ENCODE peak calls at places on chromosomes 4 and X, in six cellular contexts. One of them, this sample, is unnamed.
A peak's percentile ranks its signal among the peaks of the same experiment; 100 is the strongest.

GRCh38 chr4:182367153-182367552 is 124.0 kb downstream of the TENM3 start:
- DNase-seq in foreskin fibroblast: no peak
- DNase-seq in GM06990: no peak
- DNase-seq in fibroblast of the aortic adventitia: no peak
- DNase-seq in left ventricle myocardium inferior: no peak
- DNase-seq in WTC11: no peak
- DNase-seq in this sample: no peak

GRCh38 chr4:139559095-139559490 is 3.1 kb upstream of the SETD7 start:
- DNase-seq in left ventricle myocardium inferior: no peak
- DNase-seq in fibroblast of the aortic adventitia: no peak
- DNase-seq in GM06990: no peak
- DNase-seq in WTC11: no peak
- DNase-seq in foreskin fibroblast: no peak
- DNase-seq in this sample: no peak

GRCh38 chr4:76458297-76458696 is 23.3 kb downstream of the SHROOM3 start:
- DNase-seq in GM06990: no peak
- DNase-seq in foreskin fibroblast: no peak
- DNase-seq in fibroblast of the aortic adventitia: peak; percentile 5
- DNase-seq in left ventricle myocardium inferior: no peak
- DNase-seq in WTC11: no peak
- DNase-seq in this sample: no peak

GRCh38 chr4:82372502-82372873 is 1.3 kb downstream of the HNRNPD start:
- DNase-seq in fibroblast of the aortic adventitia: no peak
- DNase-seq in GM06990: no peak
- DNase-seq in WTC11: peak; percentile 27
- DNase-seq in foreskin fibroblast: no peak
- DNase-seq in left ventricle myocardium inferior: no peak
- DNase-seq in this sample: no peak

GRCh38 chrX:123993904-123994635 is 32.6 kb downstream of the STAG2 start:
- DNase-seq in WTC11: no peak
- DNase-seq in left ventricle myocardium inferior: no peak
- DNase-seq in fibroblast of the aortic adventitia: no peak
- DNase-seq in foreskin fibroblast: no peak
- DNase-seq in GM06990: no peak
- DNase-seq in this sample: no peak

GRCh38 chr4:101274888-101275752 is 72.2 kb downstream of the PPP3CA start:
- DNase-seq in foreskin fibroblast: no peak
- DNase-seq in GM06990: no peak
- DNase-seq in fibroblast of the aortic adventitia: peak; percentile 44
- DNase-seq in WTC11: no peak
- DNase-seq in left ventricle myocardium inferior: no peak
- DNase-seq in this sample: no peak

GRCh38 chr4:44071959-44072955 is 376.4 kb downstream of the KCTD8 start:
- DNase-seq in fibroblast of the aortic adventitia: no peak
- DNase-seq in WTC11: no peak
- DNase-seq in GM06990: no peak
- DNase-seq in foreskin fibroblast: no peak
- DNase-seq in left ventricle myocardium inferior: no peak
- DNase-seq in this sample: no peak

GRCh38 chr4:8274772-8275241 is 5.3 kb downstream of the HTRA3 start:
- DNase-seq in fibroblast of the aortic adventitia: peak; percentile 97
- DNase-seq in WTC11: no peak
- DNase-seq in left ventricle myocardium inferior: peak; percentile 90
- DNase-seq in foreskin fibroblast: peak; percentile 98
- DNase-seq in GM06990: no peak
- DNase-seq in this sample: no peak

GRCh38 chrX:48776818-48777439 is 9.5 kb upstream of the GATA1 start:
- DNase-seq in GM06990: no peak
- DNase-seq in WTC11: no peak
- DNase-seq in left ventricle myocardium inferior: no peak
- DNase-seq in foreskin fibroblast: no peak
- DNase-seq in fibroblast of the aortic adventitia: no peak
- DNase-seq in this sample: no peak

GRCh38 chrX:7362111-7362510 is 214.2 kb upstream of the PUDP start:
- DNase-seq in fibroblast of the aortic adventitia: no peak
- DNase-seq in GM06990: no peak
- DNase-seq in left ventricle myocardium inferior: no peak
- DNase-seq in foreskin fibroblast: no peak
- DNase-seq in WTC11: no peak
- DNase-seq in this sample: no peak

GRCh38 chrX:12076046-12076445 is 62.2 kb upstream of the FRMPD4 start:
- DNase-seq in fibroblast of the aortic adventitia: peak; percentile 15
- DNase-seq in left ventricle myocardium inferior: no peak
- DNase-seq in GM06990: no peak
- DNase-seq in WTC11: no peak
- DNase-seq in foreskin fibroblast: peak; percentile 1
- DNase-seq in this sample: no peak

GRCh38 chr4:124727331-124727730 is 14.8 kb upstream of the ANKRD50 start:
- DNase-seq in WTC11: no peak
- DNase-seq in fibroblast of the aortic adventitia: no peak
- DNase-seq in foreskin fibroblast: no peak
- DNase-seq in GM06990: no peak
- DNase-seq in left ventricle myocardium inferior: no peak
- DNase-seq in this sample: no peak

GRCh38 chr4:164748375-164748774 is 5.6 kb upstream of the SMIM31 start:
- DNase-seq in foreskin fibroblast: peak; percentile 1
- DNase-seq in left ventricle myocardium inferior: no peak
- DNase-seq in fibroblast of the aortic adventitia: peak; percentile 50
- DNase-seq in WTC11: no peak
- DNase-seq in GM06990: no peak
- DNase-seq in this sample: peak; percentile 42
- TF ChIP-seq CTCF in foreskin fibroblast: peak; percentile 11
- TF ChIP-seq CTCF in left ventricle myocardium inferior: peak; percentile 38
- TF ChIP-seq CTCF in fibroblast of the aortic adventitia: peak; percentile 37
- TF ChIP-seq CTCF in WTC11: peak; percentile 23
- TF ChIP-seq CTCF in GM06990: peak; percentile 25
- TF ChIP-seq CTCF in this sample: no peak

DNA sequence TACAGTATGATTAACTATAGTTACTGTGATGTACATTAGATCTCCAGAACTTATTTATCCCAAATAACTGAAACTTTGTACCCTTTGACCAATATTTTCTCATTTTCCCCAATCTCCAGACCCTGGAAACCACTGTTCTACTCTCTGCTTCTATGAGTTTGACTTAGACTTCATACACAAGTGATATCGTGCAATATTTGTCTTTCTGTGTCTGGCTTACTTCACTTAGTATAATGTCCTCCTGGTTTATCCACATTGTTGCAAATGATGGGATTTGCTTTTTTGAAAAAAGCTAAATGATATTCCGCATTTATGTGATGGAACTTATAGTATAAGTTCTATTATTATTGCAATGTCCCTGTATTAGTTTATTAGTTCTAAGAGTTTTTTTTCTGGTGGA is 81.8 kb upstream of the SOD3 start:
- DNase-seq in GM06990: no peak
- DNase-seq in fibroblast of the aortic adventitia: no peak
- DNase-seq in foreskin fibroblast: no peak
- DNase-seq in WTC11: no peak
- DNase-seq in left ventricle myocardium inferior: no peak
- DNase-seq in this sample: no peak
- TF ChIP-seq CTCF in GM06990: no peak
- TF ChIP-seq CTCF in fibroblast of the aortic adventitia: no peak
- TF ChIP-seq CTCF in foreskin fibroblast: no peak
- TF ChIP-seq CTCF in WTC11: no peak
- TF ChIP-seq CTCF in left ventricle myocardium inferior: no peak
- TF ChIP-seq CTCF in this sample: no peak

GRCh38 chr4:108783666-108784463 is 21.0 kb upstream of the ETNPPL start:
- DNase-seq in foreskin fibroblast: no peak
- DNase-seq in GM06990: no peak
- DNase-seq in fibroblast of the aortic adventitia: peak; percentile 37
- DNase-seq in left ventricle myocardium inferior: no peak
- DNase-seq in WTC11: no peak
- DNase-seq in this sample: no peak
- TF ChIP-seq CTCF in foreskin fibroblast: peak; percentile 19
- TF ChIP-seq CTCF in GM06990: no peak
- TF ChIP-seq CTCF in fibroblast of the aortic adventitia: peak; percentile 35
- TF ChIP-seq CTCF in left ventricle myocardium inferior: peak; percentile 37
- TF ChIP-seq CTCF in WTC11: no peak
- TF ChIP-seq CTCF in this sample: no peak

GRCh38 chr4:1234296-1234695 is 14.6 kb downstream of the CTBP1 start:
- DNase-seq in WTC11: no peak
- DNase-seq in foreskin fibroblast: peak; percentile 47
- DNase-seq in left ventricle myocardium inferior: peak; percentile 22
- DNase-seq in GM06990: no peak
- DNase-seq in fibroblast of the aortic adventitia: peak; percentile 55
- DNase-seq in this sample: no peak

GRCh38 chr4:1232661-1233621 is 16.0 kb downstream of the CTBP1 start:
- DNase-seq in left ventricle myocardium inferior: peak; percentile 66
- DNase-seq in foreskin fibroblast: no peak
- DNase-seq in GM06990: no peak
- DNase-seq in fibroblast of the aortic adventitia: no peak
- DNase-seq in WTC11: no peak
- DNase-seq in this sample: no peak

GRCh38 chr4:1234811-1235292 is 14.1 kb downstream of the CTBP1 start:
- DNase-seq in foreskin fibroblast: no peak
- DNase-seq in WTC11: no peak
- DNase-seq in fibroblast of the aortic adventitia: no peak
- DNase-seq in GM06990: no peak
- DNase-seq in left ventricle myocardium inferior: peak; percentile 11
- DNase-seq in this sample: no peak

GRCh38 chr4:1235381-1236102 is 13.4 kb downstream of the CTBP1 start:
- DNase-seq in fibroblast of the aortic adventitia: no peak
- DNase-seq in WTC11: no peak
- DNase-seq in foreskin fibroblast: no peak
- DNase-seq in left ventricle myocardium inferior: peak; percentile 9
- DNase-seq in GM06990: no peak
- DNase-seq in this sample: no peak

GRCh38 chr4:1233641-1234277 is 15.2 kb downstream of the CTBP1 start:
- DNase-seq in fibroblast of the aortic adventitia: peak; percentile 44
- DNase-seq in GM06990: no peak
- DNase-seq in left ventricle myocardium inferior: peak; percentile 39
- DNase-seq in WTC11: no peak
- DNase-seq in foreskin fibroblast: peak; percentile 30
- DNase-seq in this sample: no peak
- TF ChIP-seq CTCF in fibroblast of the aortic adventitia: peak; percentile 66
- TF ChIP-seq CTCF in GM06990: peak; percentile 1
- TF ChIP-seq CTCF in left ventricle myocardium inferior: peak; percentile 53
- TF ChIP-seq CTCF in WTC11: no peak
- TF ChIP-seq CTCF in foreskin fibroblast: peak; percentile 57
- TF ChIP-seq CTCF in this sample: no peak

GRCh38 chr4:187993827-187994226 is 1.7 kb upstream of the ZFP42 start:
- DNase-seq in foreskin fibroblast: no peak
- DNase-seq in left ventricle myocardium inferior: no peak
- DNase-seq in fibroblast of the aortic adventitia: no peak
- DNase-seq in WTC11: peak; percentile 78
- DNase-seq in GM06990: no peak
- DNase-seq in this sample: no peak

GRCh38 chr4:187992971-187993370 is 2.6 kb upstream of the ZFP42 start:
- DNase-seq in GM06990: no peak
- DNase-seq in left ventricle myocardium inferior: no peak
- DNase-seq in foreskin fibroblast: no peak
- DNase-seq in fibroblast of the aortic adventitia: no peak
- DNase-seq in WTC11: no peak
- DNase-seq in this sample: no peak

GRCh38 chr4:187999406-187999932 is 3.9 kb downstream of the ZFP42 start:
- DNase-seq in foreskin fibroblast: no peak
- DNase-seq in left ventricle myocardium inferior: no peak
- DNase-seq in fibroblast of the aortic adventitia: no peak
- DNase-seq in GM06990: no peak
- DNase-seq in WTC11: no peak
- DNase-seq in this sample: no peak

GRCh38 chr4:187996502-187997177 is 1.1 kb downstream of the ZFP42 start:
- DNase-seq in WTC11: peak; percentile 66
- DNase-seq in fibroblast of the aortic adventitia: no peak
- DNase-seq in left ventricle myocardium inferior: no peak
- DNase-seq in foreskin fibroblast: no peak
- DNase-seq in GM06990: no peak
- DNase-seq in this sample: no peak

GRCh38 chr4:187995322-187996207 is at the start of gene ZFP42:
- DNase-seq in left ventricle myocardium inferior: no peak
- DNase-seq in foreskin fibroblast: no peak
- DNase-seq in fibroblast of the aortic adventitia: no peak
- DNase-seq in WTC11: peak; percentile 82
- DNase-seq in GM06990: no peak
- DNase-seq in this sample: no peak
- TF ChIP-seq CTCF in left ventricle myocardium inferior: no peak
- TF ChIP-seq CTCF in foreskin fibroblast: no peak
- TF ChIP-seq CTCF in fibroblast of the aortic adventitia: no peak
- TF ChIP-seq CTCF in WTC11: no peak
- TF ChIP-seq CTCF in GM06990: no peak
- TF ChIP-seq CTCF in this sample: no peak

GRCh38 chr4:828641-829271 is 2.8 kb upstream of the CPLX1 start:
- DNase-seq in WTC11: peak; percentile 58
- DNase-seq in GM06990: no peak
- DNase-seq in fibroblast of the aortic adventitia: peak; percentile 5
- DNase-seq in left ventricle myocardium inferior: peak; percentile 52
- DNase-seq in foreskin fibroblast: peak; percentile 9
- DNase-seq in this sample: no peak
- TF ChIP-seq CTCF in WTC11: no peak
- TF ChIP-seq CTCF in GM06990: peak; percentile 2
- TF ChIP-seq CTCF in fibroblast of the aortic adventitia: peak; percentile 12
- TF ChIP-seq CTCF in left ventricle myocardium inferior: no peak
- TF ChIP-seq CTCF in foreskin fibroblast: no peak
- TF ChIP-seq CTCF in this sample: no peak

GRCh38 chr4:108047199-108047598 is 57.5 kb downstream of the HADH start:
- DNase-seq in WTC11: no peak
- DNase-seq in left ventricle myocardium inferior: no peak
- DNase-seq in GM06990: no peak
- DNase-seq in foreskin fibroblast: no peak
- DNase-seq in fibroblast of the aortic adventitia: no peak
- DNase-seq in this sample: no peak

GRCh38 chr4:108044951-108045686 is 55.4 kb downstream of the HADH start:
- DNase-seq in GM06990: no peak
- DNase-seq in left ventricle myocardium inferior: no peak
- DNase-seq in foreskin fibroblast: peak; percentile 23
- DNase-seq in WTC11: no peak
- DNase-seq in fibroblast of the aortic adventitia: no peak
- DNase-seq in this sample: no peak

GRCh38 chr4:108045687-108046024 is 56.0 kb downstream of the HADH start:
- DNase-seq in WTC11: no peak
- DNase-seq in left ventricle myocardium inferior: no peak
- DNase-seq in foreskin fibroblast: peak; percentile 45
- DNase-seq in fibroblast of the aortic adventitia: peak; percentile 62
- DNase-seq in GM06990: no peak
- DNase-seq in this sample: no peak

GRCh38 chr4:108043536-108043935 is 53.8 kb downstream of the HADH start:
- DNase-seq in WTC11: no peak
- DNase-seq in left ventricle myocardium inferior: no peak
- DNase-seq in fibroblast of the aortic adventitia: no peak
- DNase-seq in foreskin fibroblast: peak; percentile 72
- DNase-seq in GM06990: no peak
- DNase-seq in this sample: no peak

GRCh38 chr4:108042927-108043326 is 53.2 kb downstream of the HADH start:
- DNase-seq in left ventricle myocardium inferior: no peak
- DNase-seq in WTC11: no peak
- DNase-seq in foreskin fibroblast: no peak
- DNase-seq in GM06990: no peak
- DNase-seq in fibroblast of the aortic adventitia: no peak
- DNase-seq in this sample: no peak
- TF ChIP-seq CTCF in left ventricle myocardium inferior: no peak
- TF ChIP-seq CTCF in WTC11: no peak
- TF ChIP-seq CTCF in foreskin fibroblast: no peak
- TF ChIP-seq CTCF in GM06990: peak; percentile 7
- TF ChIP-seq CTCF in fibroblast of the aortic adventitia: no peak
- TF ChIP-seq CTCF in this sample: peak; percentile 35

DNA sequence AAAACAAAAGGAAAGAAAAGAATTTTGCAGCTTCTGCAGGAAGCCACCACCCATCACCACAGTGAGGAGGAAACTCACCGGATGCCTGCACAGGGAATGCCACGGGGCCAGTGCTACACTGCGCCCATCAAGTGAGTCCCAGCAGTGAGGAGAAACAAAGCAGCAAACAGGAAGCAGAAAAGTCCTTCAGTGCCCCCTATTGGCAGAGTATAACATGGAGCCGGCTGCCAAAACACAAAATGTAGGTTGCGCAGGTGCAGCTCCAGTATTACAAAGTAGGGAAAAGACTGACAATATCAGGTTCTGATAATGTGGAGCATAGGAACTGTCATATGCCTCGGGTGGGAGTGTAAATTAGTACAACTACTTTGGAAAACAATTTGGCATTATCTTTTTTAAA is 23.3 kb upstream of the SCML2 start:
- DNase-seq in foreskin fibroblast: no peak
- DNase-seq in WTC11: peak; percentile 37
- DNase-seq in fibroblast of the aortic adventitia: peak; percentile 27
- DNase-seq in GM06990: no peak
- DNase-seq in left ventricle myocardium inferior: no peak
- DNase-seq in this sample: peak; percentile 36
- TF ChIP-seq CTCF in foreskin fibroblast: peak; percentile 47
- TF ChIP-seq CTCF in WTC11: peak; percentile 35
- TF ChIP-seq CTCF in fibroblast of the aortic adventitia: peak; percentile 52
- TF ChIP-seq CTCF in GM06990: peak; percentile 60
- TF ChIP-seq CTCF in left ventricle myocardium inferior: peak; percentile 50
- TF ChIP-seq CTCF in this sample: peak; percentile 45